ENCODE peak calls at places on chromosomes 13 and 19, in four cellular contexts. F, R, G and K are unnamed samples.

GRCh38 chr13:44219808-44220544 is 153.6 kb upstream of the SERP2 start:
- DNase-seq in F (no peak), R (no peak), G (no peak), K (no peak)

GRCh38 chr13:73938375-73939070 is 195.7 kb downstream of the KLF12 start:
- DNase-seq in G (peak), R (peak), F (no peak), K (no peak)

GRCh38 chr13:108220042-108220441 is 1.9 kb downstream of the ABHD13 start:
- DNase-seq in F (no peak), R (no peak), G (no peak), K (peak)

GRCh38 chr13:49820591-49821215 is 28.2 kb upstream of the KPNA3 start:
- DNase-seq in F (no peak), G (no peak), R (no peak), K (no peak)

GRCh38 chr13:77545626-77546412 is 10.3 kb downstream of the SCEL start:
- DNase-seq in R (no peak), G (no peak), F (no peak), K (no peak)

GRCh38 chr13:80196756-80197155 is 144.2 kb downstream of the SPRY2 start:
- DNase-seq in G (peak), F (no peak), R (no peak), K (no peak)

GRCh38 chr13:77356155-77356554 is 29.3 kb upstream of the MYCBP2 start:
- DNase-seq in F (no peak), G (no peak), R (no peak), K (no peak)

GRCh38 chr13:67238277-67238859 is 8.2 kb upstream of the PCDH9 start:
- DNase-seq in R (no peak), G (peak), F (peak), K (peak)

GRCh38 chr13:76991432-76991795 is 467 bp upstream of the CLN5 start:
- DNase-seq in R (no peak), F (peak), G (no peak), K (no peak)

GRCh38 chr19:18762125-18763023 is 28.7 kb downstream of the COMP start:
- DNase-seq in R (peak), F (no peak), G (no peak), K (no peak)

GRCh38 chr13:94351292-94352000 is 128.0 kb downstream of the DCT start:
- DNase-seq in F (peak), R (no peak), G (peak), K (no peak)